ENCODE peak calls at places on chromosomes 13 and 19, in five cellular contexts. One of them, this sample, is unnamed.

GRCh38 chr13:99498304-99499161 is 2.7 kb upstream of the TM9SF2 start:
- DNase-seq in kidney glomerular epithelial cell: peak; percentile 95
- DNase-seq in T-cell: peak; percentile 95
- DNase-seq in tibial nerve: peak; percentile 93
- DNase-seq in NCI-H1105 treated with DMSO at 0.1 percent for 48 hours: peak; percentile 83
- DNase-seq in this sample: peak; percentile 97

GRCh38 chr13:72820156-72820897 is 38.4 kb downstream of the PIBF1 start:
- DNase-seq in kidney glomerular epithelial cell: peak; percentile 33
- DNase-seq in T-cell: no peak
- DNase-seq in tibial nerve: no peak
- DNase-seq in NCI-H1105 treated with DMSO at 0.1 percent for 48 hours: no peak
- DNase-seq in this sample: peak; percentile 95

GRCh38 chr19:2261438-2262172 is 5.4 kb upstream of the JSRP1 start:
- DNase-seq in kidney glomerular epithelial cell: no peak
- DNase-seq in T-cell: peak; percentile 63
- DNase-seq in tibial nerve: peak; percentile 43
- DNase-seq in NCI-H1105 treated with DMSO at 0.1 percent for 48 hours: no peak
- DNase-seq in this sample: no peak

GRCh38 chr13:39892731-39893293 is 237.3 kb downstream of the COG6 start:
- DNase-seq in kidney glomerular epithelial cell: no peak
- DNase-seq in T-cell: peak; percentile 40
- DNase-seq in tibial nerve: no peak
- DNase-seq in NCI-H1105 treated with DMSO at 0.1 percent for 48 hours: no peak
- DNase-seq in this sample: no peak

GRCh38 chr13:39684531-39685137 is 29.2 kb downstream of the COG6 start:
- DNase-seq in kidney glomerular epithelial cell: peak; percentile 51
- DNase-seq in T-cell: no peak
- DNase-seq in tibial nerve: no peak
- DNase-seq in NCI-H1105 treated with DMSO at 0.1 percent for 48 hours: peak; percentile 16
- DNase-seq in this sample: peak; percentile 56

GRCh38 chr13:73635166-73635787 is 498.9 kb downstream of the KLF12 start:
- DNase-seq in kidney glomerular epithelial cell: no peak
- DNase-seq in T-cell: no peak
- DNase-seq in tibial nerve: no peak
- DNase-seq in NCI-H1105 treated with DMSO at 0.1 percent for 48 hours: no peak
- DNase-seq in this sample: no peak

GRCh38 chr13:48891586-48891985 is 84.1 kb upstream of the FNDC3A start:
- DNase-seq in kidney glomerular epithelial cell: peak; percentile 45
- DNase-seq in T-cell: no peak
- DNase-seq in tibial nerve: no peak
- DNase-seq in NCI-H1105 treated with DMSO at 0.1 percent for 48 hours: no peak
- DNase-seq in this sample: peak; percentile 37

GRCh38 chr13:30307194-30307965 is at the start of gene KATNAL1:
- DNase-seq in kidney glomerular epithelial cell: peak; percentile 70
- DNase-seq in T-cell: peak; percentile 65
- DNase-seq in tibial nerve: peak; percentile 55
- DNase-seq in NCI-H1105 treated with DMSO at 0.1 percent for 48 hours: peak; percentile 70
- DNase-seq in this sample: peak; percentile 66

This sample was measured in fibroblast of lung.